ENCODE peak calls at places on chromosome 6, in four cellular contexts. F, S, D and U are unnamed samples.

GRCh38 chr6:108207013-108207412 is 41.2 kb downstream of the NR2E1 start:
- DNase-seq in S (no peak), F (no peak), D (no peak), U (no peak)

GRCh38 chr6:168133186-168133585 is 54.2 kb upstream of the FRMD1 start:
- DNase-seq in S (no peak), D (no peak), F (no peak), U (no peak)

GRCh38 chr6:12545837-12546658 is 170.5 kb upstream of the PHACTR1 start:
- DNase-seq in F (no peak), S (peak; percentile 73), D (no peak), U (no peak)

GRCh38 chr6:24859608-24860007 is 60.9 kb upstream of the ARMH2 start:
- DNase-seq in F (no peak), S (no peak), D (no peak), U (no peak)

GRCh38 chr6:144131248-144131709 is 19.0 kb upstream of the STX11 start:
- DNase-seq in S (peak; percentile 52), D (no peak), F (no peak), U (no peak)

GRCh38 chr6:134702279-134702678 is 247.6 kb downstream of the ALDH8A1 start:
- DNase-seq in F (no peak), S (no peak), D (no peak), U (no peak)

GRCh38 chr6:166704171-166704570 is 77.1 kb upstream of the RPS6KA2 start:
- DNase-seq in D (no peak), F (no peak), S (no peak), U (no peak)

GRCh38 chr6:137801352-137802088 is 65.5 kb upstream of the TNFAIP3 start:
- DNase-seq in F (no peak), D (no peak), S (no peak), U (no peak)

GRCh38 chr6:170514908-170515307 is 38.2 kb downstream of the PSMB1 start:
- DNase-seq in F (no peak), S (no peak), D (no peak), U (no peak)

GRCh38 chr6:139161169-139161568 is 26.3 kb downstream of the HECA start:
- DNase-seq in D (no peak), S (no peak), F (no peak), U (no peak)

GRCh38 chr6:168247456-168248147 is 72.0 kb downstream of the DACT2 start:
- DNase-seq in F (no peak), S (no peak), D (no peak), U (no peak)

GRCh38 chr6:163293286-163293685 is 121.2 kb upstream of the QKI start:
- DNase-seq in D (no peak), F (no peak), S (no peak), U (no peak)

GRCh38 chr6:109869398-109870165 is 108.5 kb upstream of the GPR6 start:
- DNase-seq in S (no peak), D (no peak), F (no peak), U (no peak)

GRCh38 chr6:19668710-19669109 is 168.5 kb upstream of the ID4 start:
- DNase-seq in D (no peak), S (no peak), F (no peak), U (no peak)

GRCh38 chr6:26021350-26022165 is 59.0 kb downstream of the TRIM38 start:
- DNase-seq in D (peak; percentile 90), S (peak; percentile 99), F (no peak), U (no peak)

GRCh38 chr6:168031411-168032382 is 34.2 kb downstream of the KIF25 start:
- DNase-seq in F (no peak), S (no peak), D (no peak), U (no peak)

GRCh38 chr6:23874985-23875384 is 251.0 kb upstream of the NRSN1 start:
- DNase-seq in D (no peak), S (no peak), F (no peak), U (no peak)

GRCh38 chr6:52550014-52550575 is 26.8 kb downstream of the TRAM2 start:
- DNase-seq in S (no peak), D (no peak), F (no peak), U (no peak)

GRCh38 chr6:67779876-67780275 is 855.2 kb upstream of the ADGRB3 start:
- DNase-seq in D (no peak), F (no peak), S (no peak), U (no peak)

GRCh38 chr6:83153958-83154357 is 39.1 kb downstream of the PGM3 start:
- DNase-seq in D (no peak), F (no peak), S (no peak), U (no peak)

GRCh38 chr6:107999341-107999740 is 41.3 kb upstream of the SEC63 start:
- DNase-seq in D (no peak), F (no peak), S (no peak), U (no peak)

GRCh38 chr6:121451250-121451649 is 15.8 kb downstream of the GJA1 start:
- DNase-seq in D (no peak), F (no peak), S (no peak), U (no peak)

GRCh38 chr6:150528648-150529285 is 70.9 kb upstream of the PLEKHG1 start:
- DNase-seq in F (no peak), D (peak; percentile 8), S (no peak), U (no peak)

GRCh38 chr6:10687582-10687981 is 6.8 kb downstream of the C6orf52 start:
- DNase-seq in D (no peak), S (no peak), F (no peak), U (no peak)

GRCh38 chr6:148677594-148678476 is 69.0 kb upstream of the UST start:
- DNase-seq in F (no peak), D (peak; percentile 85), S (no peak), U (no peak)

GRCh38 chr6:167668019-167668753 is 158.5 kb upstream of the AFDN start:
- DNase-seq in S (no peak), F (no peak), D (no peak), U (no peak)

GRCh38 chr6:106256201-106256968 is 69.2 kb downstream of the ATG5 start:
- DNase-seq in S (no peak), F (no peak), D (no peak), U (no peak)

GRCh38 chr6:119620846-119621570 is 271.4 kb upstream of the MAN1A1 start:
- DNase-seq in F (no peak), S (peak; percentile 18), D (no peak), U (no peak)

GRCh38 chr6:166330612-166331011 is 11.7 kb downstream of the SFT2D1 start:
- DNase-seq in F (no peak), S (no peak), D (no peak), U (no peak)

GRCh38 chr6:149905371-149905910 is 7.5 kb upstream of the RAET1E start:
- DNase-seq in D (no peak), S (no peak), F (no peak), U (no peak)

GRCh38 chr6:87407531-87407895 is 259 bp upstream of the CFAP206 start:
- DNase-seq in D (no peak), S (peak; percentile 80), F (no peak), U (no peak)

GRCh38 chr6:13001951-13002350 is 285.4 kb downstream of the PHACTR1 start:
- DNase-seq in F (no peak), S (no peak), D (no peak), U (no peak)

GRCh38 chr6:133240511-133241087 is 558 bp upstream of the EYA4 start:
- DNase-seq in D (no peak), S (peak; percentile 75), F (no peak), U (no peak)

GRCh38 chr6:170429457-170429856 is 122.9 kb downstream of the FAM120B start:
- DNase-seq in D (no peak), F (no peak), S (no peak), U (no peak)

GRCh38 chr6:138198430-138199091 is 19.7 kb downstream of the PBOV1 start:
- DNase-seq in F (no peak), D (no peak), S (no peak), U (no peak)

GRCh38 chr6:73231986-73232391 is 6.7 kb upstream of the KHDC1L start:
- DNase-seq in S (no peak), F (no peak), D (no peak), U (no peak)

GRCh38 chr6:149004664-149005063 is 257.8 kb downstream of the UST start:
- DNase-seq in F (no peak), D (no peak), S (no peak), U (no peak)

GRCh38 chr6:122734529-122735203 is 44.9 kb upstream of the FABP7 start:
- DNase-seq in S (no peak), F (no peak), D (no peak), U (no peak)

GRCh38 chr6:109595998-109596397 is 95.0 kb downstream of the AK9 start:
- DNase-seq in D (no peak), F (no peak), S (peak; percentile 33), U (no peak)